ENCODE peak calls at places on chromosomes 7 and 10, in five cellular contexts. U, I, H, Z and A are unnamed samples.

GRCh38 chr10:12350167-12350872 is 973 bp downstream of the CAMK1D start:
- DNase-seq in U (peak; percentile 77), I (peak; percentile 77), H (peak; percentile 21), Z (peak; percentile 40), A (no peak)

GRCh38 chr10:49600046-49600445 is 10.1 kb upstream of the SLC18A3 start:
- DNase-seq in U (peak; percentile 4), I (no peak), H (no peak), Z (no peak), A (no peak)

GRCh38 chr10:104589871-104590270 is 51.2 kb upstream of the SORCS3 start:
- DNase-seq in U (no peak), I (no peak), H (no peak), Z (no peak), A (no peak)

GRCh38 chr10:8392216-8392615 is 337.7 kb downstream of the GATA3 start:
- DNase-seq in U (no peak), I (no peak), H (no peak), Z (peak; percentile 4), A (no peak)

GRCh38 chr10:43078175-43078985 is 1.5 kb downstream of the RET start:
- DNase-seq in U (no peak), I (peak; percentile 68), H (no peak), Z (no peak), A (no peak)

GRCh38 chr7:49850921-49851613 is 77.6 kb downstream of the VWC2 start:
- DNase-seq in U (no peak), I (no peak), H (no peak), Z (no peak), A (no peak)

GRCh38 chr7:76066716-76067503 is 19.0 kb downstream of the MDH2 start:
- DNase-seq in U (no peak), I (peak; percentile 8), H (no peak), Z (no peak), A (no peak)

GRCh38 chr7:21542891-21543527 is at the start of gene DNAH11:
- DNase-seq in U (no peak), I (peak; percentile 92), H (peak; percentile 28), Z (no peak), A (no peak)

GRCh38 chr10:11533328-11533781 is 78.1 kb downstream of the USP6NL start:
- DNase-seq in U (no peak), I (no peak), H (no peak), Z (no peak), A (no peak)

GRCh38 chr7:27606270-27607209 is 56.1 kb downstream of the HIBADH start:
- DNase-seq in U (no peak), I (no peak), H (no peak), Z (no peak), A (no peak)

GRCh38 chr10:25678666-25679065 is 255.4 kb upstream of the MYO3A start:
- DNase-seq in U (no peak), I (no peak), H (no peak), Z (no peak), A (no peak)

GRCh38 chr7:90445633-90446032 is 23.8 kb upstream of the PTTG1IP2 start:
- DNase-seq in U (no peak), I (no peak), H (no peak), Z (no peak), A (no peak)

GRCh38 chr7:121882731-121883130 is 9.8 kb downstream of the PTPRZ1 start:
- DNase-seq in U (no peak), I (no peak), H (no peak), Z (no peak), A (no peak)

GRCh38 chr7:53191296-53191695 is 155.9 kb downstream of the POM121L12 start:
- DNase-seq in U (no peak), I (no peak), H (no peak), Z (no peak), A (no peak)

GRCh38 chr10:24119919-24120318 is 89.0 kb upstream of the KIAA1217 start:
- DNase-seq in U (no peak), I (no peak), H (no peak), Z (no peak), A (no peak)

GRCh38 chr7:139825666-139826290 is 3.3 kb upstream of the TBXAS1 start:
- DNase-seq in U (no peak), I (no peak), H (no peak), Z (no peak), A (no peak)